ENCODE peak calls at places on chromosomes 4 and X, in six cellular contexts. One of them, this sample, is unnamed.

GRCh38 chrX:105347373-105347772 is 126.9 kb upstream of the TEX13A start:
- DNase-seq in endodermal cell: no peak
- DNase-seq in ovary: no peak
- DNase-seq in kidney epithelial cell: no peak
- DNase-seq in cardiac muscle cell: no peak
- DNase-seq in fibroblast of lung: no peak
- DNase-seq in this sample: no peak

GRCh38 chr4:51843309-51844156 is 580 bp downstream of the DCUN1D4 start:
- DNase-seq in endodermal cell: peak; percentile 87
- DNase-seq in ovary: peak; percentile 85
- DNase-seq in kidney epithelial cell: no peak
- DNase-seq in cardiac muscle cell: peak; percentile 76
- DNase-seq in fibroblast of lung: peak; percentile 71
- DNase-seq in this sample: peak; percentile 84

GRCh38 chr4:79651516-79651915 is 243.5 kb upstream of the GK2 start:
- DNase-seq in endodermal cell: peak; percentile 59
- DNase-seq in ovary: no peak
- DNase-seq in kidney epithelial cell: no peak
- DNase-seq in cardiac muscle cell: peak; percentile 31
- DNase-seq in fibroblast of lung: no peak
- DNase-seq in this sample: no peak

GRCh38 chrX:48465336-48465933 is 4.6 kb downstream of the SLC38A5 start:
- DNase-seq in endodermal cell: no peak
- DNase-seq in ovary: no peak
- DNase-seq in kidney epithelial cell: peak; percentile 56
- DNase-seq in cardiac muscle cell: peak; percentile 73
- DNase-seq in fibroblast of lung: peak; percentile 91
- DNase-seq in this sample: no peak

GRCh38 chr4:130074096-130074495 is 978.1 kb downstream of the C4orf33 start:
- DNase-seq in endodermal cell: no peak
- DNase-seq in ovary: no peak
- DNase-seq in kidney epithelial cell: no peak
- DNase-seq in cardiac muscle cell: no peak
- DNase-seq in fibroblast of lung: no peak
- DNase-seq in this sample: no peak

GRCh38 chr4:94439606-94440005 is 12.1 kb upstream of the PDLIM5 start:
- DNase-seq in endodermal cell: no peak
- DNase-seq in ovary: no peak
- DNase-seq in kidney epithelial cell: no peak
- DNase-seq in cardiac muscle cell: no peak
- DNase-seq in fibroblast of lung: no peak
- DNase-seq in this sample: no peak

GRCh38 chr4:74503580-74503979 is 58.6 kb downstream of the AREG start:
- DNase-seq in endodermal cell: no peak
- DNase-seq in ovary: no peak
- DNase-seq in kidney epithelial cell: no peak
- DNase-seq in cardiac muscle cell: peak; percentile 55
- DNase-seq in fibroblast of lung: peak; percentile 47
- DNase-seq in this sample: no peak

GRCh38 chr4:69995526-69996016 is at the start of gene STATH:
- DNase-seq in endodermal cell: no peak
- DNase-seq in ovary: no peak
- DNase-seq in kidney epithelial cell: no peak
- DNase-seq in cardiac muscle cell: peak; percentile 38
- DNase-seq in fibroblast of lung: no peak
- DNase-seq in this sample: no peak

GRCh38 chrX:38616904-38617303 is 55.6 kb downstream of the TSPAN7 start:
- DNase-seq in endodermal cell: no peak
- DNase-seq in ovary: no peak
- DNase-seq in kidney epithelial cell: no peak
- DNase-seq in cardiac muscle cell: peak; percentile 1
- DNase-seq in fibroblast of lung: no peak
- DNase-seq in this sample: no peak

GRCh38 chr4:103497692-103498091 is 222.1 kb downstream of the TACR3 start:
- DNase-seq in endodermal cell: no peak
- DNase-seq in ovary: no peak
- DNase-seq in kidney epithelial cell: no peak
- DNase-seq in cardiac muscle cell: no peak
- DNase-seq in fibroblast of lung: no peak
- DNase-seq in this sample: no peak

GRCh38 chr4:103493450-103494159 is 226.2 kb downstream of the TACR3 start:
- DNase-seq in endodermal cell: no peak
- DNase-seq in ovary: no peak
- DNase-seq in kidney epithelial cell: no peak
- DNase-seq in cardiac muscle cell: no peak
- DNase-seq in fibroblast of lung: no peak
- DNase-seq in this sample: no peak

GRCh38 chr4:103496800-103497199 is 223.0 kb downstream of the TACR3 start:
- DNase-seq in endodermal cell: no peak
- DNase-seq in ovary: no peak
- DNase-seq in kidney epithelial cell: peak; percentile 2
- DNase-seq in cardiac muscle cell: no peak
- DNase-seq in fibroblast of lung: no peak
- DNase-seq in this sample: no peak

GRCh38 chr4:103498161-103499070 is 221.4 kb downstream of the TACR3 start:
- DNase-seq in endodermal cell: no peak
- DNase-seq in ovary: no peak
- DNase-seq in kidney epithelial cell: peak; percentile 26
- DNase-seq in cardiac muscle cell: peak; percentile 45
- DNase-seq in fibroblast of lung: peak; percentile 62
- DNase-seq in this sample: peak; percentile 40

GRCh38 chr4:103499094-103499493 is 220.7 kb downstream of the TACR3 start:
- DNase-seq in endodermal cell: no peak
- DNase-seq in ovary: no peak
- DNase-seq in kidney epithelial cell: no peak
- DNase-seq in cardiac muscle cell: peak; percentile 6
- DNase-seq in fibroblast of lung: peak; percentile 17
- DNase-seq in this sample: no peak
- TF ChIP-seq CTCF in endodermal cell: peak; percentile 56
- TF ChIP-seq CTCF in ovary: no peak
- TF ChIP-seq CTCF in kidney epithelial cell: no peak
- TF ChIP-seq CTCF in cardiac muscle cell: peak; percentile 12
- TF ChIP-seq CTCF in fibroblast of lung: peak; percentile 20
- TF ChIP-seq CTCF in this sample: no peak

DNA sequence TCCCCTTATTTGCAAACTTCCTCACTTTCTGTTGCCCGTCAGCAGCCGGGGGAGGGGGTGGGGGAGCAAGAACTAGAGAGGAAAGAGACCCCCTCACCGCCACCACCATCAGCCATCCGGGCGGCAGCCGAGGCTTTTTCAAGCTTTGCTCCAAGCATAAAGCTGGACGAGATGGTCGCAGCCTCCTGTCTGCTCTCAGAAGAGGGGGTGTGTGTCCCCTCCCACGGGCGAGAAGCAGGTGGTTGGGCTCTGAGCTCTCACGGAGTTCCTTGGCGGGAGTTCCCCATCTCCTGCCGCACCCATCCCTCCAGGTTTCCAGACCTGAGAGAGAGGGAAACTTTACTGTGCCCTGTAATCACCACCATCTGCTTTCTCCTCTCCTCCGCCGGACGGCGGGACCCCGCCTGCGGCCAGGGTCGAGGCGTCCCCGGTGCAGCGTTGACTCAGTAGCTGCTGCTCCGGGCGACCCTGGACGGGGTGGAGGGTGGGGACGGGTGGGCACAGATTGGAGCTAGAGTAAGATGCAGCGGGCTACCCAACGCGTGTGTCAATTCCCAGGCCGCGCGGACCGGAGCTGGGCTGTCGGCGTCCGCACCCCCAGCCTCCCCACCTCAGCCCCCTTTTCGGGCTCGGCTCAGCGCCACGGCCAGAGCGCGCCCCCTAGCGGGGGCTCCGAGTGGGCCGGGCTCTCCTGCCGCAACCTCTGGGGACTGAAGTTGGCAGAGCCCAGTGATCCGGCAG is 4.8 kb upstream of the ARX start:
- DNase-seq in endodermal cell: peak; percentile 94
- DNase-seq in ovary: peak; percentile 66
- DNase-seq in kidney epithelial cell: no peak
- DNase-seq in cardiac muscle cell: peak; percentile 18
- DNase-seq in fibroblast of lung: no peak
- DNase-seq in this sample: peak; percentile 79
- TF ChIP-seq CTCF in endodermal cell: peak; percentile 100
- TF ChIP-seq CTCF in ovary: peak; percentile 34
- TF ChIP-seq CTCF in kidney epithelial cell: peak; percentile 58
- TF ChIP-seq CTCF in cardiac muscle cell: peak; percentile 59
- TF ChIP-seq CTCF in fibroblast of lung: peak; percentile 42
- TF ChIP-seq CTCF in this sample: peak; percentile 47

DNA sequence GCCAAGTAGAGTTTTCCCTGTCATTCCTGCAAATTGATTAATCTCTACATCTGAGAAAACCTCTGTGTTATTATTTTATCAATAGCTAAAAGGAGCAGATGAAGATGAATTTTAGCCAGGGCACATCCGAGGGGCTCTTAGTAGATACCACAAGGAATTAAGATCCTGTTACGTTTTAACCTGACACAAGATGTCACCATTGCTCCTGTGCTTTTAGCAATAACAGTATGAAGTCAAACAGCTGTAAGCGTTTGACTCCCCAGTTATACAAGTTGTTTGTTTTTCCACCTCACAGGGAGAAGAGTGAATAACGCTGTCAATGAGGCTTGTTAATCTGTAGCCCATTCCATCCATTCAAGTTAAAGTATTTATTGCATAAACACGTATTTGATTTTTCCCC is 76.0 kb upstream of the AP1S2 start:
- DNase-seq in endodermal cell: no peak
- DNase-seq in ovary: no peak
- DNase-seq in kidney epithelial cell: peak; percentile 23
- DNase-seq in cardiac muscle cell: peak; percentile 49
- DNase-seq in fibroblast of lung: peak; percentile 57
- DNase-seq in this sample: peak; percentile 19
- TF ChIP-seq CTCF in endodermal cell: peak; percentile 78
- TF ChIP-seq CTCF in ovary: no peak
- TF ChIP-seq CTCF in kidney epithelial cell: peak; percentile 36
- TF ChIP-seq CTCF in cardiac muscle cell: peak; percentile 20
- TF ChIP-seq CTCF in fibroblast of lung: peak; percentile 24
- TF ChIP-seq CTCF in this sample: no peak

GRCh38 chr4:163590103-163590502 is 95.6 kb downstream of the TMA16 start:
- DNase-seq in endodermal cell: no peak
- DNase-seq in ovary: no peak
- DNase-seq in kidney epithelial cell: no peak
- DNase-seq in cardiac muscle cell: no peak
- DNase-seq in fibroblast of lung: no peak
- DNase-seq in this sample: no peak

GRCh38 chr4:163591614-163592020 is 97.1 kb downstream of the TMA16 start:
- DNase-seq in endodermal cell: no peak
- DNase-seq in ovary: no peak
- DNase-seq in kidney epithelial cell: no peak
- DNase-seq in cardiac muscle cell: no peak
- DNase-seq in fibroblast of lung: no peak
- DNase-seq in this sample: peak; percentile 32

GRCh38 chr4:163590609-163591264 is 96.2 kb downstream of the TMA16 start:
- DNase-seq in endodermal cell: no peak
- DNase-seq in ovary: no peak
- DNase-seq in kidney epithelial cell: no peak
- DNase-seq in cardiac muscle cell: no peak
- DNase-seq in fibroblast of lung: no peak
- DNase-seq in this sample: no peak

GRCh38 chr4:163592207-163592606 is 97.7 kb downstream of the TMA16 start:
- DNase-seq in endodermal cell: no peak
- DNase-seq in ovary: no peak
- DNase-seq in kidney epithelial cell: no peak
- DNase-seq in cardiac muscle cell: no peak
- DNase-seq in fibroblast of lung: no peak
- DNase-seq in this sample: no peak

DNA sequence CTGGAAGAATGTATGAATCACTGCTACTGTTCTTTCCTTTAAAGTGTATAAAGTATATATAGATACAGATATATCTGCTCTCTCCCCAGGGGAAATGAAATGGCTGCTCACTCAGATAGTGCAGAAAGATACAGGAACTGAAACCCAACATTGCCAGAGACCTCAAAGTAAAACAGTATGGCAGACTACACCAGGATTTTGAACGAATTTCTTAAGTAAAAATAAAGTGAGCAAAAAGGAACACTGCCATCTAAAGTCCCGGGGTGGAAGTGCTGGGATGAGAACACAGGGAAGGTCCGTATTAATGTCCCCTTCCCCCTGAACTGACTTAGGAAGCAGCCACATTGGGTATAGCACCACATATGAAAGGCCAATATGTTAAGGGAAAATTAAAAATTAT is 93.4 kb downstream of the TMA16 start:
- DNase-seq in endodermal cell: peak; percentile 61
- DNase-seq in ovary: no peak
- DNase-seq in kidney epithelial cell: no peak
- DNase-seq in cardiac muscle cell: no peak
- DNase-seq in fibroblast of lung: no peak
- DNase-seq in this sample: peak; percentile 20
- TF ChIP-seq CTCF in endodermal cell: peak; percentile 62
- TF ChIP-seq CTCF in ovary: no peak
- TF ChIP-seq CTCF in kidney epithelial cell: peak; percentile 29
- TF ChIP-seq CTCF in cardiac muscle cell: no peak
- TF ChIP-seq CTCF in fibroblast of lung: peak; percentile 15
- TF ChIP-seq CTCF in this sample: no peak

GRCh38 chr4:17115546-17115945 is 217.1 kb upstream of the LDB2 start:
- DNase-seq in endodermal cell: no peak
- DNase-seq in ovary: no peak
- DNase-seq in kidney epithelial cell: no peak
- DNase-seq in cardiac muscle cell: no peak
- DNase-seq in fibroblast of lung: no peak
- DNase-seq in this sample: no peak

GRCh38 chr4:17117746-17118145 is 219.3 kb upstream of the LDB2 start:
- DNase-seq in endodermal cell: no peak
- DNase-seq in ovary: no peak
- DNase-seq in kidney epithelial cell: no peak
- DNase-seq in cardiac muscle cell: no peak
- DNase-seq in fibroblast of lung: no peak
- DNase-seq in this sample: no peak

GRCh38 chr4:17111436-17111835 is 213.0 kb upstream of the LDB2 start:
- DNase-seq in endodermal cell: no peak
- DNase-seq in ovary: no peak
- DNase-seq in kidney epithelial cell: no peak
- DNase-seq in cardiac muscle cell: no peak
- DNase-seq in fibroblast of lung: no peak
- DNase-seq in this sample: no peak

GRCh38 chr4:17109126-17109525 is 210.7 kb upstream of the LDB2 start:
- DNase-seq in endodermal cell: no peak
- DNase-seq in ovary: no peak
- DNase-seq in kidney epithelial cell: no peak
- DNase-seq in cardiac muscle cell: no peak
- DNase-seq in fibroblast of lung: no peak
- DNase-seq in this sample: no peak

DNA sequence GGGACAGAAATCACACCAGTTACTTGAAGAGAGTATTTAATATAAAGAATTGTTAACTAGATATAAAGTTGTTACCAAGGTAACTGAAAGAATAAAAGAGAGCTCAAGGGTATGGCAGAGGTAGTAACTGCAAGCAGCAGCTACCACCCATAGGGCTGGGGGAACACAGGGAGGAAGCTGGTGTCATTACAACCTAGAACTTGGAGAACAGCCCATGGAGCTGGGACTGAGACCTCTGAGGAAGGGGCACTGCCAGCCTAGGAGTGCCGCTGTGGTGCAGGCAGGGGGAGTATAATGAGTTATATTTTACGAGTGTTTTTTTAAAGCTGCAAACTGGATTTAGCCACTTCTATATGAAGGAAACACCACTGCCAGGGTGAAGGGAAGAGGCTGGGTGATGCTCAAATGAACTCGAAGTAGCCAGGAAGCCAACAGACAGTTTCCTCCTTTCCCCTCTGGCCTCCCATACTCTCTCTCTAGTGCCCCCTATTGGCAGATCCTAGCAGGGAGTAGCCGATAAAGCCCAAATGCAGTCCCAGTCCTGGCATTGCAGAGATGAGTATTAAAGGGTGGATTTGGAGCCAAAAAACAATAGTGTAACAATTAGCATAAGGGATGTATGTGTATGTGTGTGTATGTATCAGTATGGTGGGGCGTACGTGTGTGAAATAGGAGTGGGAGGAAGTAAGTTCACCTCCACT is 213.7 kb upstream of the LDB2 start:
- DNase-seq in endodermal cell: peak; percentile 86
- DNase-seq in ovary: no peak
- DNase-seq in kidney epithelial cell: no peak
- DNase-seq in cardiac muscle cell: peak; percentile 36
- DNase-seq in fibroblast of lung: no peak
- DNase-seq in this sample: peak; percentile 11
- TF ChIP-seq CTCF in endodermal cell: peak; percentile 88
- TF ChIP-seq CTCF in ovary: no peak
- TF ChIP-seq CTCF in kidney epithelial cell: peak; percentile 60
- TF ChIP-seq CTCF in cardiac muscle cell: peak; percentile 66
- TF ChIP-seq CTCF in fibroblast of lung: peak; percentile 52
- TF ChIP-seq CTCF in this sample: peak; percentile 58